ENCODE peak calls at places on chromosomes 5 and 9, in nine cellular contexts. P, Q, I, T, M, L, H, O and W are unnamed samples.

GRCh38 chr5:172446336-172447051 is 7.8 kb downstream of the SH3PXD2B start:
- DNase-seq in O (no peak), H (no peak), I (no peak), M (no peak), T (no peak), P (no peak), L (peak; percentile 18), Q (no peak), W (no peak)

GRCh38 chr5:8844847-8845246 is 701.0 kb downstream of the SEMA5A start:
- DNase-seq in L (peak; percentile 34), M (no peak), H (no peak), Q (no peak), P (no peak), I (peak; percentile 32), T (no peak), O (peak; percentile 45), W (no peak)

GRCh38 chr5:2199697-2200096 is 317.0 kb upstream of the IRX4 start:
- DNase-seq in O (no peak), L (no peak), I (no peak), P (no peak), M (no peak), H (no peak), Q (no peak), T (no peak), W (no peak)

GRCh38 chr5:97943036-97943435 is 760.0 kb upstream of the RIOK2 start:
- DNase-seq in M (no peak), O (no peak), T (no peak), H (no peak), I (no peak), Q (no peak), P (no peak), L (no peak), W (no peak)

GRCh38 chr5:95087819-95088317 is 197.0 kb downstream of the MCTP1 start:
- DNase-seq in Q (no peak), T (no peak), I (peak; percentile 7), P (no peak), M (no peak), L (no peak), O (peak; percentile 51), H (no peak), W (peak; percentile 85)

GRCh38 chr5:176446884-176447537 is 1.2 kb upstream of the FAF2 start:
- DNase-seq in I (peak; percentile 20), L (peak; percentile 28), H (no peak), O (no peak), Q (no peak), P (peak; percentile 1), M (no peak), T (no peak), W (no peak)

GRCh38 chr5:59174248-59174844 is 591.5 kb downstream of the RAB3C start:
- DNase-seq in T (peak; percentile 60), O (peak; percentile 84), Q (no peak), L (peak; percentile 81), H (no peak), P (peak; percentile 6), M (no peak), I (peak; percentile 84), W (no peak)

GRCh38 chr5:148912714-148913398 is 86.4 kb downstream of the ADRB2 start:
- DNase-seq in L (peak; percentile 99), I (peak; percentile 100), T (no peak), O (peak; percentile 96), M (no peak), H (no peak), P (no peak), Q (peak; percentile 70), W (no peak)

GRCh38 chr5:125607018-125607417 is 816.2 kb upstream of the GRAMD2B start:
- DNase-seq in H (no peak), O (no peak), M (no peak), L (no peak), P (no peak), I (no peak), Q (no peak), T (no peak), W (no peak)

GRCh38 chr9:115443890-115444289 is 325.9 kb upstream of the TNC start:
- DNase-seq in O (no peak), I (no peak), T (no peak), Q (no peak), M (no peak), H (no peak), P (no peak), L (no peak), W (no peak)

GRCh38 chr9:132583584-132584304 is 1.3 kb downstream of the BARHL1 start:
- DNase-seq in M (no peak), P (no peak), Q (no peak), T (no peak), H (no peak), L (no peak), I (no peak), O (no peak), W (no peak)

GRCh38 chr5:61623401-61624069 is 291.5 kb downstream of the ZSWIM6 start:
- DNase-seq in I (peak; percentile 35), P (no peak), O (peak; percentile 10), H (no peak), M (no peak), Q (no peak), L (peak; percentile 27), T (no peak), W (no peak)

GRCh38 chr5:6504677-6505414 is 56.2 kb downstream of the UBE2QL1 start:
- DNase-seq in T (peak; percentile 28), P (no peak), H (no peak), Q (no peak), L (no peak), O (peak; percentile 21), I (peak; percentile 8), M (no peak), W (no peak)

GRCh38 chr9:113222482-113222841 is 1.1 kb downstream of the SLC31A1 start:
- DNase-seq in Q (no peak), O (peak; percentile 49), L (peak; percentile 74), P (no peak), T (peak; percentile 3), I (peak; percentile 39), H (no peak), M (no peak), W (no peak)

GRCh38 chr9:32395483-32396216 is 11.2 kb downstream of the ACO1 start:
- DNase-seq in H (no peak), O (peak; percentile 95), Q (peak; percentile 33), T (no peak), L (peak; percentile 97), P (no peak), M (no peak), I (peak; percentile 96), W (no peak)

GRCh38 chr5:67647772-67648171 is 451.2 kb upstream of the CD180 start:
- DNase-seq in I (no peak), Q (no peak), P (no peak), L (no peak), T (peak; percentile 14), M (no peak), H (no peak), O (no peak), W (no peak)

GRCh38 chr5:168404366-168404765 is 81.9 kb upstream of the RARS1 start:
- DNase-seq in Q (no peak), T (no peak), H (no peak), M (no peak), L (peak; percentile 86), O (peak; percentile 93), P (no peak), I (peak; percentile 91), W (no peak)